ENCODE peak calls at places on chromosomes 12 and 14, in ten cellular contexts. A, L, N, F, V, G, X, W, Q and H are unnamed samples.

GRCh38 chr12:89454080-89454848 is 70.3 kb downstream of the GALNT4 start:
- DNase-seq in A (no peak), L (no peak), N (no peak), F (no peak), V (no peak), G (no peak), X (no peak), W (no peak), Q (no peak), H (no peak)

GRCh38 chr12:34603382-34604035 is 581.2 kb downstream of the ALG10 start:
- DNase-seq in A (no peak), L (no peak), N (no peak), F (no peak), V (no peak), G (no peak), X (no peak), W (no peak), Q (no peak), H (no peak)

GRCh38 chr14:37019488-37019887 is 152.9 kb downstream of the SLC25A21 start:
- DNase-seq in A (no peak), L (no peak), N (no peak), F (no peak), V (no peak), G (peak; percentile 5), X (no peak), W (no peak), Q (no peak), H (no peak)

GRCh38 chr12:72089678-72090077 is 151.0 kb downstream of the TPH2 start:
- DNase-seq in A (no peak), L (no peak), N (no peak), F (no peak), V (no peak), G (no peak), X (no peak), W (no peak), Q (no peak), H (no peak)

GRCh38 chr12:24839268-24839791 is 109.6 kb downstream of the BCAT1 start:
- DNase-seq in A (no peak), L (no peak), N (no peak), F (no peak), V (peak; percentile 78), G (no peak), X (no peak), W (no peak), Q (no peak), H (no peak)

GRCh38 chr12:90978117-90978770 is 23.3 kb upstream of the CCER1 start:
- DNase-seq in A (no peak), L (peak; percentile 35), N (no peak), F (no peak), V (peak; percentile 48), G (peak; percentile 26), X (no peak), W (no peak), Q (no peak), H (no peak)

GRCh38 chr14:36455241-36455627 is 64.8 kb downstream of the NKX2-1 start:
- DNase-seq in A (no peak), L (no peak), N (no peak), F (no peak), V (no peak), G (no peak), X (no peak), W (no peak), Q (no peak), H (no peak)

GRCh38 chr12:48067250-48067938 is 38.5 kb downstream of the SENP1 start:
- DNase-seq in A (no peak), L (no peak), N (no peak), F (no peak), V (no peak), G (no peak), X (no peak), W (no peak), Q (no peak), H (no peak)

GRCh38 chr14:102539544-102540309 is 30.2 kb upstream of the ANKRD9 start:
- DNase-seq in A (peak; percentile 81), L (no peak), N (no peak), F (no peak), V (peak; percentile 49), G (no peak), X (peak; percentile 64), W (no peak), Q (peak; percentile 71), H (no peak)

GRCh38 chr14:23538785-23539184 is 12.8 kb downstream of the ZFHX2 start:
- DNase-seq in A (no peak), L (no peak), N (no peak), F (no peak), V (no peak), G (no peak), X (no peak), W (no peak), Q (no peak), H (no peak)

GRCh38 chr14:49497725-49498348 is 88.3 kb downstream of the RPS29 start:
- DNase-seq in A (no peak), L (peak; percentile 64), N (no peak), F (peak; percentile 32), V (peak; percentile 45), G (peak; percentile 78), X (no peak), W (peak; percentile 48), Q (no peak), H (no peak)

GRCh38 chr14:83827383-83827782 is 1702.6 kb upstream of the FLRT2 start:
- DNase-seq in A (no peak), L (no peak), N (no peak), F (no peak), V (no peak), G (no peak), X (no peak), W (no peak), Q (no peak), H (no peak)

GRCh38 chr12:3921526-3921925 is 48.3 kb upstream of the PARP11 start:
- DNase-seq in A (no peak), L (no peak), N (no peak), F (no peak), V (no peak), G (no peak), X (no peak), W (no peak), Q (no peak), H (no peak)

GRCh38 chr14:94404561-94404960 is 16.2 kb upstream of the SERPINA1 start:
- DNase-seq in A (no peak), L (no peak), N (no peak), F (no peak), V (no peak), G (no peak), X (no peak), W (no peak), Q (no peak), H (no peak)
- H3K9me3 ChIP-seq in A (no peaks in the 10 kb centered on the region), L (no peaks in the 10 kb centered on the region), N (peaks cover 11% of the 10 kb centered on the region), F (no peaks in the 10 kb centered on the region), V (no peaks in the 10 kb centered on the region), G (no peaks in the 10 kb centered on the region), X (no peaks in the 10 kb centered on the region), W (peaks cover 3% of the 10 kb centered on the region), Q (peaks cover 17% of the 10 kb centered on the region), H (no peaks in the 10 kb centered on the region)

GRCh38 chr12:31850268-31850667 is 108.9 kb upstream of the RESF1 start:
- DNase-seq in A (no peak), L (no peak), N (no peak), F (no peak), V (no peak), G (peak; percentile 34), X (no peak), W (peak; percentile 8), Q (no peak), H (no peak)

GRCh38 chr12:31853977-31854376 is 105.2 kb upstream of the RESF1 start:
- DNase-seq in A (peak; percentile 11), L (no peak), N (no peak), F (no peak), V (no peak), G (no peak), X (no peak), W (no peak), Q (no peak), H (no peak)

GRCh38 chr12:31855427-31855826 is 103.8 kb upstream of the RESF1 start:
- DNase-seq in A (no peak), L (no peak), N (no peak), F (no peak), V (no peak), G (no peak), X (no peak), W (no peak), Q (no peak), H (no peak)

GRCh38 chr12:31849090-31849687 is 110.0 kb upstream of the RESF1 start:
- DNase-seq in A (no peak), L (peak; percentile 25), N (no peak), F (no peak), V (peak; percentile 14), G (peak; percentile 85), X (no peak), W (no peak), Q (no peak), H (no peak)

DNA sequence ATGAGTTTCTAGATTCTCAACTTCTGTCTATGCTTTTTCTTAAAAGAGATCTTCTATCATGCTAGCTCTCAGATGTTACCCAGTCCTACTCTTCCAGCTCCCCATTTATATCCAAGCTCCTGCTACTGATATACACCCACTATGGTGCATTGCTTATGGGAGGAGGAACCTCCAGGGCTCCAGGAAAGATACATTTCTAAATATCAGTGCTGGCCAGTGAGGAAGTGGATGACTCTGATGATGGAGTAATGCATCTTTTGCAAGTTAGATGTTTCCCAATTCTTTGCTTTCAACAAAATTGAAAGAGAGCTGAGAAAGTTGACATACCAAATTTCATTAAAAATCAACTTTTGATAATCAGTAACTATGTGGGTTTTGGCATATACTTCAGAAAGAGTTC is 105.7 kb upstream of the RESF1 start:
- DNase-seq in A (no peak), L (no peak), N (no peak), F (no peak), V (no peak), G (no peak), X (no peak), W (no peak), Q (no peak), H (no peak)
- H3K9me3 ChIP-seq in A (peaks cover 3% of the 10 kb centered on the region), L (peaks cover 15% of the 10 kb centered on the region), N (peaks cover 7% of the 10 kb centered on the region), F (peaks cover 10% of the 10 kb centered on the region), V (peaks cover 7% of the 10 kb centered on the region), G (peaks cover 51% of the 10 kb centered on the region), X (no peaks in the 10 kb centered on the region), W (peaks cover 5% of the 10 kb centered on the region), Q (peaks cover 25% of the 10 kb centered on the region), H (no peaks in the 10 kb centered on the region)

DNA sequence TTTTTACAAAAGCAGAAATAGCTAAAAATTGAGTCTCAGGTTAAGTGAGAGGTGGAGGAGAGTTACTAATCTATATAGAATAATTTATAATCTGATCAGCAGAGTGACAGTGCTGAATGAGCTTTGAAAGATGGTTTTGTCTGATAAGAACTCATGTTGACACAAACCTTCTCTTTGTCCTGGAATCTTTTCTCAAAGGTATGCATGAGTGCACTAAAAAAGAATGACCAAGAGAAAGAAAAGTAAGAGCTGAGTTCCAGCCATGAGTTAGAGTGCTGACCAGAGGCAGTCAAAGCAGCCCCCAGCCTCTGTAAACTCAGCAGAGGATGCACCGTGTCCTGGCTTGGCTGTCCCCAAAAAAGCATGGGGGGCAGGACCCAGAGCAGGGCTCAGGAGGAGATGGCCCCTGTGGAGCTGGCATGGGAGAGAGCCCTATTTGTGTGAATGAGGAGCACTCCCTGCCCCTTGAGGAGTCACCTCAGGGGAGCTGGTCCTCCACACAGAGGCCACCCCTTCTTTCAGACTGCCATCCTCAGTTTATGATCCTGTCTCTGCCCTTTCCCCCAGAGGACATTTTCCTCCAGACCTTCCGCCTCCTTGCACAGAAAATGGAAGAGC is 129.8 kb downstream of the SEC23A start:
- DNase-seq in A (peak; percentile 7), L (no peak), N (no peak), F (no peak), V (no peak), G (no peak), X (no peak), W (no peak), Q (no peak), H (no peak)
- H3K9me3 ChIP-seq in A (no peaks in the 10 kb centered on the region), L (no peaks in the 10 kb centered on the region), N (peaks cover 3% of the 10 kb centered on the region), F (no peaks in the 10 kb centered on the region), V (no peaks in the 10 kb centered on the region), G (no peaks in the 10 kb centered on the region), X (no peaks in the 10 kb centered on the region), W (no peaks in the 10 kb centered on the region), Q (no peaks in the 10 kb centered on the region), H (no peaks in the 10 kb centered on the region)

GRCh38 chr14:94389731-94390371 is 1.4 kb upstream of the SERPINA1 start:
- DNase-seq in A (no peak), L (no peak), N (no peak), F (no peak), V (no peak), G (no peak), X (no peak), W (no peak), Q (no peak), H (no peak)
- H3K9me3 ChIP-seq in A (no peaks in the 10 kb centered on the region), L (no peaks in the 10 kb centered on the region), N (no peaks in the 10 kb centered on the region), F (no peaks in the 10 kb centered on the region), V (no peaks in the 10 kb centered on the region), G (no peaks in the 10 kb centered on the region), X (no peaks in the 10 kb centered on the region), W (no peaks in the 10 kb centered on the region), Q (no peaks in the 10 kb centered on the region), H (no peaks in the 10 kb centered on the region)